ENCODE peak calls at places on chromosomes 11 and 22, in ten cellular contexts. One of them, this sample, is unnamed.

GRCh38 chr11:77771135-77771534 is 49.4 kb downstream of the RSF1 start:
- DNase-seq in left ventricle myocardium inferior: no peak
- DNase-seq in Calu3: no peak
- DNase-seq in right atrium auricular region: no peak
- DNase-seq in endothelial cell: no peak
- DNase-seq in GM12865: no peak
- DNase-seq in WTC11: no peak
- DNase-seq in PC-9: no peak
- DNase-seq in heart right ventricle: no peak
- DNase-seq in GM20000: no peak
- DNase-seq in this sample: no peak

GRCh38 chr11:124869331-124869730 is 4.1 kb downstream of the ROBO3 start:
- DNase-seq in right atrium auricular region: no peak
- DNase-seq in Calu3: no peak
- DNase-seq in PC-9: no peak
- DNase-seq in GM12865: no peak
- DNase-seq in left ventricle myocardium inferior: no peak
- DNase-seq in heart right ventricle: no peak
- DNase-seq in endothelial cell: no peak
- DNase-seq in GM20000: no peak
- DNase-seq in WTC11: no peak
- DNase-seq in this sample: no peak

GRCh38 chr11:112499153-112499907 is 238.7 kb upstream of the PLET1 start:
- DNase-seq in PC-9: no peak
- DNase-seq in WTC11: peak
- DNase-seq in endothelial cell: no peak
- DNase-seq in GM12865: no peak
- DNase-seq in Calu3: no peak
- DNase-seq in left ventricle myocardium inferior: no peak
- DNase-seq in right atrium auricular region: no peak
- DNase-seq in heart right ventricle: no peak
- DNase-seq in GM20000: no peak
- DNase-seq in this sample: no peak

GRCh38 chr11:90747057-90747456 is 524.2 kb upstream of the CHORDC1 start:
- DNase-seq in left ventricle myocardium inferior: no peak
- DNase-seq in heart right ventricle: no peak
- DNase-seq in endothelial cell: no peak
- DNase-seq in WTC11: no peak
- DNase-seq in right atrium auricular region: no peak
- DNase-seq in GM20000: no peak
- DNase-seq in GM12865: no peak
- DNase-seq in PC-9: peak
- DNase-seq in Calu3: no peak
- DNase-seq in this sample: no peak

GRCh38 chr22:27597703-27598444 is 203.7 kb downstream of the MN1 start:
- DNase-seq in Calu3: peak
- DNase-seq in left ventricle myocardium inferior: no peak
- DNase-seq in PC-9: peak
- DNase-seq in endothelial cell: no peak
- DNase-seq in GM20000: no peak
- DNase-seq in WTC11: no peak
- DNase-seq in GM12865: no peak
- DNase-seq in heart right ventricle: no peak
- DNase-seq in right atrium auricular region: no peak
- DNase-seq in this sample: no peak

GRCh38 chr11:7544021-7544420 is 30.2 kb downstream of the PPFIBP2 start:
- DNase-seq in PC-9: no peak
- DNase-seq in left ventricle myocardium inferior: no peak
- DNase-seq in heart right ventricle: no peak
- DNase-seq in GM20000: no peak
- DNase-seq in GM12865: no peak
- DNase-seq in right atrium auricular region: no peak
- DNase-seq in endothelial cell: no peak
- DNase-seq in WTC11: no peak
- DNase-seq in Calu3: no peak
- DNase-seq in this sample: no peak

GRCh38 chr22:23565288-23565941 is 14.7 kb downstream of the IGLL1 start:
- DNase-seq in left ventricle myocardium inferior: no peak
- DNase-seq in heart right ventricle: peak
- DNase-seq in GM20000: peak
- DNase-seq in PC-9: no peak
- DNase-seq in WTC11: peak
- DNase-seq in Calu3: peak
- DNase-seq in GM12865: peak
- DNase-seq in right atrium auricular region: no peak
- DNase-seq in endothelial cell: no peak
- DNase-seq in this sample: peak

GRCh38 chr22:24772493-24773220 is 1.9 kb downstream of the PIWIL3 start:
- DNase-seq in GM20000: no peak
- DNase-seq in right atrium auricular region: no peak
- DNase-seq in heart right ventricle: no peak
- DNase-seq in Calu3: peak
- DNase-seq in PC-9: no peak
- DNase-seq in WTC11: peak
- DNase-seq in GM12865: no peak
- DNase-seq in endothelial cell: peak
- DNase-seq in left ventricle myocardium inferior: no peak
- DNase-seq in this sample: peak

GRCh38 chr22:49518436-49518970 is 309.2 kb downstream of the BRD1 start:
- DNase-seq in endothelial cell: no peak
- DNase-seq in Calu3: no peak
- DNase-seq in right atrium auricular region: no peak
- DNase-seq in left ventricle myocardium inferior: no peak
- DNase-seq in heart right ventricle: no peak
- DNase-seq in PC-9: no peak
- DNase-seq in GM20000: no peak
- DNase-seq in GM12865: no peak
- DNase-seq in WTC11: no peak
- DNase-seq in this sample: no peak

GRCh38 chr11:118202599-118203422 is 22.0 kb downstream of the JAML start:
- DNase-seq in left ventricle myocardium inferior: no peak
- DNase-seq in endothelial cell: no peak
- DNase-seq in right atrium auricular region: no peak
- DNase-seq in PC-9: no peak
- DNase-seq in heart right ventricle: no peak
- DNase-seq in Calu3: peak
- DNase-seq in GM20000: no peak
- DNase-seq in GM12865: no peak
- DNase-seq in WTC11: no peak
- DNase-seq in this sample: no peak

GRCh38 chr11:113884361-113884836 is 9.0 kb upstream of the USP28 start:
- DNase-seq in GM20000: no peak
- DNase-seq in Calu3: no peak
- DNase-seq in PC-9: no peak
- DNase-seq in right atrium auricular region: no peak
- DNase-seq in left ventricle myocardium inferior: no peak
- DNase-seq in heart right ventricle: no peak
- DNase-seq in GM12865: no peak
- DNase-seq in endothelial cell: no peak
- DNase-seq in WTC11: peak
- DNase-seq in this sample: no peak

GRCh38 chr11:110349109-110349996 is 52.9 kb upstream of the RDX start:
- DNase-seq in GM12865: peak
- DNase-seq in left ventricle myocardium inferior: no peak
- DNase-seq in GM20000: peak
- DNase-seq in right atrium auricular region: peak
- DNase-seq in Calu3: no peak
- DNase-seq in WTC11: no peak
- DNase-seq in endothelial cell: no peak
- DNase-seq in PC-9: no peak
- DNase-seq in heart right ventricle: no peak
- DNase-seq in this sample: no peak

GRCh38 chr22:49629586-49630447 is 197.9 kb downstream of the BRD1 start:
- DNase-seq in WTC11: no peak
- DNase-seq in GM12865: no peak
- DNase-seq in Calu3: no peak
- DNase-seq in GM20000: no peak
- DNase-seq in PC-9: no peak
- DNase-seq in heart right ventricle: no peak
- DNase-seq in left ventricle myocardium inferior: no peak
- DNase-seq in endothelial cell: no peak
- DNase-seq in right atrium auricular region: no peak
- DNase-seq in this sample: no peak

GRCh38 chr11:130407978-130408377 is 20.4 kb downstream of the ADAMTS8 start:
- DNase-seq in Calu3: no peak
- DNase-seq in WTC11: no peak
- DNase-seq in left ventricle myocardium inferior: peak
- DNase-seq in endothelial cell: no peak
- DNase-seq in GM20000: no peak
- DNase-seq in heart right ventricle: no peak
- DNase-seq in right atrium auricular region: peak
- DNase-seq in GM12865: no peak
- DNase-seq in PC-9: peak
- DNase-seq in this sample: no peak

GRCh38 chr11:94583885-94584500 is 16.8 kb downstream of the PIWIL4 start:
- DNase-seq in heart right ventricle: no peak
- DNase-seq in left ventricle myocardium inferior: no peak
- DNase-seq in GM20000: peak
- DNase-seq in WTC11: no peak
- DNase-seq in GM12865: peak
- DNase-seq in endothelial cell: no peak
- DNase-seq in right atrium auricular region: no peak
- DNase-seq in Calu3: no peak
- DNase-seq in PC-9: no peak
- DNase-seq in this sample: no peak

GRCh38 chr11:103961010-103961409 is 75.4 kb upstream of the DDI1 start:
- DNase-seq in heart right ventricle: no peak
- DNase-seq in right atrium auricular region: no peak
- DNase-seq in WTC11: no peak
- DNase-seq in GM12865: no peak
- DNase-seq in left ventricle myocardium inferior: no peak
- DNase-seq in endothelial cell: no peak
- DNase-seq in PC-9: peak
- DNase-seq in Calu3: no peak
- DNase-seq in GM20000: no peak
- DNase-seq in this sample: no peak

GRCh38 chr11:130599073-130599654 is 150.7 kb downstream of the ADAMTS15 start:
- DNase-seq in PC-9: no peak
- DNase-seq in WTC11: no peak
- DNase-seq in GM20000: no peak
- DNase-seq in Calu3: no peak
- DNase-seq in GM12865: no peak
- DNase-seq in right atrium auricular region: peak
- DNase-seq in heart right ventricle: peak
- DNase-seq in left ventricle myocardium inferior: peak
- DNase-seq in endothelial cell: no peak
- DNase-seq in this sample: no peak

GRCh38 chr22:32281092-32281491 is 25.9 kb upstream of the SLC5A4 start:
- DNase-seq in heart right ventricle: no peak
- DNase-seq in right atrium auricular region: no peak
- DNase-seq in left ventricle myocardium inferior: no peak
- DNase-seq in endothelial cell: no peak
- DNase-seq in PC-9: no peak
- DNase-seq in Calu3: no peak
- DNase-seq in GM12865: no peak
- DNase-seq in GM20000: no peak
- DNase-seq in WTC11: no peak
- DNase-seq in this sample: no peak

DNA sequence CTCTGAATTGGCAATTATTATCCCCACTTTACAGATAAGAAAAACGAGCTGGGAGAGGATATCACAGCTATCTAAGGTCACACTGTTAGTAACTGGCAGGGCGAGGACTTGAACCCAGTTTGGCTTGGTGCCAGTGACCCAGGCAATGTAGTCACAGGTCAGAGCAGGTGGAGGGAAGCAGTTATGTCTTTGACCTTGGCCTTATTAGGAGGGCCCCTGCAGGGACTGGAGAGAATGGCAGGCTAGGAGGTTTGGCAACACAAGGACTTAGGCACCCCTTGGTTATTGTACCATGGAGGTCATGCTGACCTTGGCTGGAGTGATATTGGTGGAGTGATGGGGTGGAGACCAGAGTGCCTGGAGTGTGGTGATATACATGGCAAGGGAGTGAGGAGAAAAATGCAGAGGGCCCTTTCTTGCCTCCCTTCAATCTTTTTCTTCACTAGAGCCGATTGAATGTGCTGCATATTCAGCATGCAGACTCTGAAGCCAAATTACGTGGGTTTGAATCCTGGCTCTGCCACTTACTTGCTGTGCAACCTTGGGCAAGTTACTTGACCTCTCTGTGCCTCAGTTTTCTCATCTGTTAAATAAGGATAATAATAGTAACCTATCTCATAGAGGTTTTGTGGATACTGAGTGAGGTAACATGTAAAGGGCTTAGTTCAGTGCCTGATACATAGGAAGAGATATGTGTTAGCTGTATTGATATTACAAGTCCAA is 92.7 kb upstream of the TBCEL start:
- DNase-seq in PC-9: no peak
- DNase-seq in right atrium auricular region: no peak
- DNase-seq in endothelial cell: no peak
- DNase-seq in GM12865: peak
- DNase-seq in GM20000: no peak
- DNase-seq in left ventricle myocardium inferior: no peak
- DNase-seq in heart right ventricle: no peak
- DNase-seq in Calu3: no peak
- DNase-seq in WTC11: no peak
- DNase-seq in this sample: no peak
- TF ChIP-seq CTCF in PC-9: peak
- TF ChIP-seq CTCF in right atrium auricular region: no peak
- TF ChIP-seq CTCF in endothelial cell: peak
- TF ChIP-seq CTCF in GM12865: peak
- TF ChIP-seq CTCF in GM20000: peak
- TF ChIP-seq CTCF in left ventricle myocardium inferior: no peak
- TF ChIP-seq CTCF in heart right ventricle: no peak
- TF ChIP-seq CTCF in Calu3: no peak
- TF ChIP-seq CTCF in WTC11: no peak
- TF ChIP-seq CTCF in this sample: peak

GRCh38 chr11:60915250-60915914 is 1.4 kb downstream of the TMEM109 start:
- DNase-seq in GM20000: peak
- DNase-seq in Calu3: peak
- DNase-seq in PC-9: peak
- DNase-seq in GM12865: peak
- DNase-seq in left ventricle myocardium inferior: peak
- DNase-seq in heart right ventricle: no peak
- DNase-seq in right atrium auricular region: peak
- DNase-seq in WTC11: peak
- DNase-seq in endothelial cell: peak
- DNase-seq in this sample: no peak
- TF ChIP-seq CTCF in GM20000: peak
- TF ChIP-seq CTCF in Calu3: no peak
- TF ChIP-seq CTCF in PC-9: peak
- TF ChIP-seq CTCF in GM12865: peak
- TF ChIP-seq CTCF in left ventricle myocardium inferior: peak
- TF ChIP-seq CTCF in heart right ventricle: peak
- TF ChIP-seq CTCF in right atrium auricular region: no peak
- TF ChIP-seq CTCF in WTC11: no peak
- TF ChIP-seq CTCF in endothelial cell: no peak
- TF ChIP-seq CTCF in this sample: peak

GRCh38 chr22:44164031-44164430 is 16.7 kb upstream of the PARVG start:
- DNase-seq in heart right ventricle: no peak
- DNase-seq in endothelial cell: no peak
- DNase-seq in PC-9: no peak
- DNase-seq in WTC11: no peak
- DNase-seq in GM12865: no peak
- DNase-seq in left ventricle myocardium inferior: peak
- DNase-seq in Calu3: no peak
- DNase-seq in GM20000: no peak
- DNase-seq in right atrium auricular region: no peak
- DNase-seq in this sample: no peak
- TF ChIP-seq CTCF in heart right ventricle: no peak
- TF ChIP-seq CTCF in endothelial cell: no peak
- TF ChIP-seq CTCF in PC-9: no peak
- TF ChIP-seq CTCF in WTC11: no peak
- TF ChIP-seq CTCF in GM12865: no peak
- TF ChIP-seq CTCF in left ventricle myocardium inferior: no peak
- TF ChIP-seq CTCF in Calu3: no peak
- TF ChIP-seq CTCF in GM20000: no peak
- TF ChIP-seq CTCF in right atrium auricular region: no peak
- TF ChIP-seq CTCF in this sample: no peak

GRCh38 chr11:13486926-13487660 is 8.7 kb downstream of the PTH start:
- DNase-seq in endothelial cell: peak
- DNase-seq in PC-9: no peak
- DNase-seq in Calu3: peak
- DNase-seq in right atrium auricular region: no peak
- DNase-seq in GM12865: peak
- DNase-seq in GM20000: peak
- DNase-seq in WTC11: peak
- DNase-seq in left ventricle myocardium inferior: peak
- DNase-seq in heart right ventricle: peak
- DNase-seq in this sample: peak
- TF ChIP-seq CTCF in endothelial cell: no peak
- TF ChIP-seq CTCF in PC-9: no peak
- TF ChIP-seq CTCF in Calu3: peak
- TF ChIP-seq CTCF in right atrium auricular region: peak
- TF ChIP-seq CTCF in GM12865: peak
- TF ChIP-seq CTCF in GM20000: peak
- TF ChIP-seq CTCF in WTC11: peak
- TF ChIP-seq CTCF in left ventricle myocardium inferior: peak
- TF ChIP-seq CTCF in heart right ventricle: no peak
- TF ChIP-seq CTCF in this sample: peak